ENCODE peak calls at places on chromosomes 2 and 18, in nine cellular contexts. G is OCI-LY7, A is astrocyte of the spinal cord, D is HCT116, T is retinal pigment epithelial cell, Z is upper lobe of right lung, U is transverse colon, V is coronary artery, B is colonic mucosa. X is an unnamed sample.

GRCh38 chr2:207503234-207503633 is 26.5 kb upstream of the CREB1 start:
- DNase-seq in G (no peak), A (peak; percentile 77), D (no peak), T (no peak), Z (no peak), U (peak; percentile 14), V (no peak), B (no peak), X (peak; percentile 66)

GRCh38 chr2:119929537-119929936 is 83.3 kb upstream of the EPB41L5 start:
- DNase-seq in G (no peak), A (no peak), D (no peak), T (no peak), Z (no peak), U (no peak), V (no peak), B (no peak), X (no peak)

GRCh38 chr2:24365051-24365450 is 4.7 kb upstream of the ITSN2 start:
- DNase-seq in G (no peak), A (no peak), D (no peak), T (peak; percentile 51), Z (peak; percentile 94), U (peak; percentile 86), V (peak; percentile 81), B (peak; percentile 90), X (peak; percentile 65)

GRCh38 chr18:75167759-75168211 is 41.2 kb downstream of the PTGR3 start:
- DNase-seq in G (no peak), A (peak; percentile 15), D (no peak), T (no peak), Z (no peak), U (peak; percentile 31), V (peak; percentile 64), B (no peak), X (no peak)

GRCh38 chr2:224210495-224211472 is 171.7 kb upstream of the SERPINE2 start:
- DNase-seq in G (no peak), A (no peak), D (no peak), T (no peak), Z (no peak), U (no peak), V (no peak), B (no peak), X (no peak)

GRCh38 chr2:27622921-27623384 is 5.9 kb downstream of the CCDC121 start:
- DNase-seq in G (no peak), A (peak; percentile 90), D (no peak), T (no peak), Z (no peak), U (no peak), V (no peak), B (no peak), X (peak; percentile 76)

GRCh38 chr18:45014047-45014501 is 333.4 kb downstream of the SETBP1 start:
- DNase-seq in G (no peak), A (peak; percentile 88), D (no peak), T (peak; percentile 74), Z (no peak), U (no peak), V (no peak), B (no peak), X (peak; percentile 78)

GRCh38 chr2:95054016-95054415 is 28.5 kb downstream of the MAL start:
- DNase-seq in G (no peak), A (no peak), D (no peak), T (no peak), Z (peak; percentile 46), U (no peak), V (no peak), B (no peak), X (no peak)

GRCh38 chr2:69390001-69390400 is 3.0 kb upstream of the GFPT1 start:
- DNase-seq in G (no peak), A (no peak), D (no peak), T (no peak), Z (no peak), U (no peak), V (no peak), B (no peak), X (no peak)

GRCh38 chr2:152558174-152559091 is 158.8 kb downstream of the PRPF40A start:
- DNase-seq in G (no peak), A (peak; percentile 95), D (no peak), T (no peak), Z (no peak), U (no peak), V (no peak), B (no peak), X (peak; percentile 89)

GRCh38 chr18:51149605-51150429 is 47.7 kb downstream of the MEX3C start:
- DNase-seq in G (no peak), A (peak; percentile 63), D (no peak), T (peak; percentile 54), Z (no peak), U (no peak), V (no peak), B (no peak), X (peak; percentile 35)

GRCh38 chr2:64018715-64019082 is 529 bp downstream of the VPS54 start:
- DNase-seq in G (no peak), A (peak; percentile 53), D (no peak), T (no peak), Z (peak; percentile 85), U (peak; percentile 56), V (peak; percentile 76), B (peak; percentile 51), X (no peak)

GRCh38 chr2:7029291-7030059 is 112.3 kb downstream of the RNF144A start:
- DNase-seq in G (no peak), A (no peak), D (no peak), T (no peak), Z (no peak), U (no peak), V (no peak), B (no peak), X (no peak)

GRCh38 chr18:34493566-34494358 is 216.3 kb upstream of the DTNA start:
- DNase-seq in G (no peak), A (peak; percentile 15), D (no peak), T (no peak), Z (peak; percentile 69), U (no peak), V (peak; percentile 71), B (no peak), X (no peak)

GRCh38 chr2:182367401-182367800 is 59.4 kb downstream of the PDE1A start:
- DNase-seq in G (no peak), A (no peak), D (no peak), T (peak; percentile 72), Z (no peak), U (no peak), V (no peak), B (no peak), X (no peak)

GRCh38 chr18:31646332-31646822 is 38.0 kb downstream of the B4GALT6 start:
- DNase-seq in G (no peak), A (no peak), D (no peak), T (no peak), Z (no peak), U (no peak), V (no peak), B (no peak), X (no peak)

GRCh38 chr2:239827511-239827865 is 197.7 kb downstream of the NDUFA10 start:
- DNase-seq in G (no peak), A (no peak), D (no peak), T (no peak), Z (peak; percentile 40), U (no peak), V (peak; percentile 36), B (no peak), X (no peak)

GRCh38 chr18:67367540-67367939 is 149.0 kb downstream of the DSEL start:
- DNase-seq in G (no peak), A (no peak), D (no peak), T (no peak), Z (no peak), U (no peak), V (no peak), B (no peak), X (no peak)

GRCh38 chr18:14976736-14977430 is 228.9 kb downstream of the ANKRD30B start:
- DNase-seq in G (no peak), A (peak; percentile 84), D (no peak), T (no peak), Z (no peak), U (no peak), V (no peak), B (no peak), X (peak; percentile 49)
- TF ChIP-seq CTCF in G (no peak), A (peak; percentile 49), D (no peak), T (no peak), Z (no peak), U (no peak), V (no peak), B (no peak), X (peak; percentile 47)

DNA sequence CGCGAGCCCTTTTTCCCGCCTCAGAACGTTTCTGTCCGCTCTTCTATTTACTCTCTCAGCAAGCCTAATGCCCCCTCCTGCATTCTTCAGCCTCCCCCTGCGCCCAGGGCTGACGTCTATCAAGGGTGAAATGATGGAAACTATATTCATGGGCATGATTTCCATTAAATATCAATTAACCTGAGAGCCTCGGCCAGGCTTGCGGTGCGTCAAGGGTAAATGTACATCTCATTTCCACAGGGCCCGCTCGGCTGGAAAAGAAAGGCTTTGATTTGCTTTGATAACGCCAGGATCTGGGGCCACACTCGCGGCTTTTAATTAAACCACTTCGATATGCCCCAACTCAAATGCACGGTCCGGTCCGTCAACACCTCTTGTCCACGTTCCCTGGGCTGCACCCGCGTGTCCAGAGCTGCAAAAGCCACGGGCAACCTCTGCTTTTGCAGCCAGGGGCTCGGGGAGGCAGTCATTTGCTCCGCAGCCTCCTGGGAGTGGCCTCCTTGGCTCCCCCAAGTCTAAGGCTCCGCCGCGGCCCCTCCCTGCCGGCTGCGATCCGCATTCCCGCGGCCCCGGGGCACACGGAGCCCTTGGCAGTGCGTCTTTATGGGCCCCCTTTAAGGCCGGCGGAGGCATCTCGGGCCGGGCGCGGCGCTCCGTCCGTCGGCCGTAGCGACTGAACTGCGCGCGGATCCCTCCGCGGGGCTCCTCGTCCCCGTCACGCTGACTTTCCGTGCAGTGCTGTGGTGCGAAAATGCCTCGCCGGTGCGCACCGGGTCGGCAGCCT is at the start of gene HOXD8:
- DNase-seq in G (no peak), A (peak; percentile 80), D (peak; percentile 59), T (no peak), Z (peak; percentile 57), U (peak; percentile 75), V (no peak), B (peak; percentile 72), X (peak; percentile 26)
- H3K4me3 ChIP-seq in G (no peak within 1 kb of the TSS), A (peak within 1 kb of the TSS; percentile 39), D (peak within 1 kb of the TSS; percentile 58), T (no peak within 1 kb of the TSS), Z (peak within 1 kb of the TSS; percentile 26), U (peak within 1 kb of the TSS; percentile 68), V (peak within 1 kb of the TSS; percentile 68), B (peak within 1 kb of the TSS; percentile 41), X (peak within 1 kb of the TSS; percentile 9)

GRCh38 chr2:32882911-32883810 is 63.6 kb upstream of the LTBP1 start:
- DNase-seq in G (no peak), A (peak; percentile 61), D (no peak), T (no peak), Z (no peak), U (no peak), V (no peak), B (no peak), X (peak; percentile 48)

GRCh38 chr2:32884346-32884745 is 62.4 kb upstream of the LTBP1 start:
- DNase-seq in G (no peak), A (no peak), D (no peak), T (no peak), Z (no peak), U (no peak), V (no peak), B (no peak), X (no peak)

GRCh38 chr2:32887125-32887524 is 59.6 kb upstream of the LTBP1 start:
- DNase-seq in G (no peak), A (no peak), D (no peak), T (no peak), Z (no peak), U (no peak), V (no peak), B (no peak), X (no peak)
- TF ChIP-seq CTCF in G (no peak), A (no peak), D (no peak), T (no peak), Z (no peak), U (no peak), V (no peak), B (no peak), X (no peak)

GRCh38 chr2:61769093-61769675 is 84.7 kb downstream of the FAM161A start:
- DNase-seq in G (no peak), A (no peak), D (no peak), T (no peak), Z (no peak), U (no peak), V (no peak), B (no peak), X (no peak)
- H3K4me3 ChIP-seq in G (no peak overlapping the region), A (no peak overlapping the region), D (no peak overlapping the region), T (no peak overlapping the region), Z (no peak overlapping the region), U (no peak overlapping the region), V (no peak overlapping the region), B (no peak overlapping the region), X (no peak overlapping the region)

X was measured in fibroblast of the aortic adventitia.